ENCODE peak calls at places on chromosomes 16 and 17, in eight cellular contexts. One of them, this sample, is unnamed.

GRCh38 chr17:43861960-43862359 is 15.0 kb downstream of the CD300LG start:
- DNase-seq in fibroblast of lung: no peak
- DNase-seq in K562: no peak
- DNase-seq in PC-3: no peak
- DNase-seq in OCI-LY7: no peak
- DNase-seq in HCT116: no peak
- DNase-seq in IMR-90: no peak
- DNase-seq in mammary epithelial cell: no peak
- DNase-seq in this sample: no peak

GRCh38 chr17:73748521-73748920 is 104.3 kb upstream of the SDK2 start:
- DNase-seq in OCI-LY7: no peak
- DNase-seq in K562: no peak
- DNase-seq in fibroblast of lung: no peak
- DNase-seq in IMR-90: no peak
- DNase-seq in PC-3: no peak
- DNase-seq in HCT116: no peak
- DNase-seq in mammary epithelial cell: no peak
- DNase-seq in this sample: no peak

GRCh38 chr16:85284138-85284897 is 172.0 kb upstream of the CIBAR2 start:
- DNase-seq in mammary epithelial cell: no peak
- DNase-seq in fibroblast of lung: no peak
- DNase-seq in HCT116: no peak
- DNase-seq in PC-3: no peak
- DNase-seq in IMR-90: no peak
- DNase-seq in K562: no peak
- DNase-seq in OCI-LY7: no peak
- DNase-seq in this sample: no peak

GRCh38 chr17:19769946-19770652 is 22.0 kb upstream of the ALDH3A1 start:
- DNase-seq in HCT116: no peak
- DNase-seq in OCI-LY7: no peak
- DNase-seq in IMR-90: peak; percentile 70
- DNase-seq in PC-3: peak; percentile 70
- DNase-seq in K562: no peak
- DNase-seq in mammary epithelial cell: no peak
- DNase-seq in fibroblast of lung: peak; percentile 68
- DNase-seq in this sample: no peak

GRCh38 chr17:82338858-82339633 is 5.5 kb upstream of the SECTM1 start:
- DNase-seq in OCI-LY7: no peak
- DNase-seq in PC-3: peak; percentile 89
- DNase-seq in IMR-90: peak; percentile 71
- DNase-seq in K562: peak; percentile 89
- DNase-seq in mammary epithelial cell: peak; percentile 82
- DNase-seq in HCT116: peak; percentile 72
- DNase-seq in fibroblast of lung: peak; percentile 77
- DNase-seq in this sample: peak; percentile 58

GRCh38 chr17:83096401-83097220 is 17.2 kb downstream of the METRNL start:
- DNase-seq in HCT116: no peak
- DNase-seq in fibroblast of lung: no peak
- DNase-seq in K562: no peak
- DNase-seq in IMR-90: no peak
- DNase-seq in OCI-LY7: no peak
- DNase-seq in PC-3: peak; percentile 76
- DNase-seq in mammary epithelial cell: no peak
- DNase-seq in this sample: peak; percentile 73

GRCh38 chr16:66342294-66342900 is 24.1 kb upstream of the CDH5 start:
- DNase-seq in mammary epithelial cell: no peak
- DNase-seq in OCI-LY7: peak; percentile 35
- DNase-seq in K562: peak; percentile 51
- DNase-seq in PC-3: peak; percentile 30
- DNase-seq in fibroblast of lung: no peak
- DNase-seq in HCT116: no peak
- DNase-seq in IMR-90: no peak
- DNase-seq in this sample: no peak

GRCh38 chr16:58378401-58378800 is 13.9 kb upstream of the GINS3 start:
- DNase-seq in IMR-90: no peak
- DNase-seq in fibroblast of lung: peak; percentile 4
- DNase-seq in mammary epithelial cell: peak; percentile 43
- DNase-seq in HCT116: no peak
- DNase-seq in K562: no peak
- DNase-seq in OCI-LY7: no peak
- DNase-seq in PC-3: peak; percentile 10
- DNase-seq in this sample: no peak

GRCh38 chr16:48942996-48943395 is 333.0 kb upstream of the N4BP1 start:
- DNase-seq in PC-3: no peak
- DNase-seq in fibroblast of lung: no peak
- DNase-seq in OCI-LY7: no peak
- DNase-seq in mammary epithelial cell: no peak
- DNase-seq in HCT116: no peak
- DNase-seq in IMR-90: no peak
- DNase-seq in K562: no peak
- DNase-seq in this sample: no peak

GRCh38 chr17:30222741-30223175 is 12.7 kb downstream of the SLC6A4 start:
- DNase-seq in IMR-90: no peak
- DNase-seq in PC-3: no peak
- DNase-seq in HCT116: no peak
- DNase-seq in K562: no peak
- DNase-seq in fibroblast of lung: no peak
- DNase-seq in OCI-LY7: no peak
- DNase-seq in mammary epithelial cell: no peak
- DNase-seq in this sample: no peak

GRCh38 chr17:76071497-76072148 is 694 bp downstream of the SRP68 start:
- DNase-seq in HCT116: no peak
- DNase-seq in OCI-LY7: peak; percentile 48
- DNase-seq in mammary epithelial cell: no peak
- DNase-seq in PC-3: no peak
- DNase-seq in fibroblast of lung: no peak
- DNase-seq in K562: peak; percentile 33
- DNase-seq in IMR-90: no peak
- DNase-seq in this sample: no peak

GRCh38 chr17:61309857-61310256 is 89.8 kb upstream of the TBX2 start:
- DNase-seq in K562: no peak
- DNase-seq in PC-3: peak; percentile 54
- DNase-seq in fibroblast of lung: peak; percentile 92
- DNase-seq in mammary epithelial cell: peak; percentile 51
- DNase-seq in IMR-90: peak; percentile 92
- DNase-seq in OCI-LY7: no peak
- DNase-seq in HCT116: no peak
- DNase-seq in this sample: no peak

GRCh38 chr16:6672507-6672906 is 660.1 kb upstream of the RBFOX1 start:
- DNase-seq in fibroblast of lung: no peak
- DNase-seq in PC-3: no peak
- DNase-seq in K562: no peak
- DNase-seq in OCI-LY7: no peak
- DNase-seq in mammary epithelial cell: no peak
- DNase-seq in IMR-90: no peak
- DNase-seq in HCT116: no peak
- DNase-seq in this sample: no peak

GRCh38 chr16:26133401-26133800 is 441.6 kb downstream of the HS3ST4 start:
- DNase-seq in fibroblast of lung: no peak
- DNase-seq in HCT116: no peak
- DNase-seq in PC-3: no peak
- DNase-seq in mammary epithelial cell: no peak
- DNase-seq in K562: no peak
- DNase-seq in OCI-LY7: no peak
- DNase-seq in IMR-90: no peak
- DNase-seq in this sample: no peak

GRCh38 chr17:73511716-73512115 is 132.5 kb downstream of the SDK2 start:
- DNase-seq in K562: no peak
- DNase-seq in IMR-90: no peak
- DNase-seq in mammary epithelial cell: no peak
- DNase-seq in fibroblast of lung: no peak
- DNase-seq in PC-3: no peak
- DNase-seq in HCT116: no peak
- DNase-seq in OCI-LY7: no peak
- DNase-seq in this sample: no peak

GRCh38 chr17:63558441-63558840 is 8.2 kb downstream of the DCAF7 start:
- DNase-seq in OCI-LY7: no peak
- DNase-seq in K562: no peak
- DNase-seq in PC-3: no peak
- DNase-seq in mammary epithelial cell: no peak
- DNase-seq in HCT116: no peak
- DNase-seq in fibroblast of lung: no peak
- DNase-seq in IMR-90: no peak
- DNase-seq in this sample: no peak

GRCh38 chr16:49698931-49699715 is 156.8 kb downstream of the ZNF423 start:
- DNase-seq in OCI-LY7: no peak
- DNase-seq in K562: no peak
- DNase-seq in IMR-90: no peak
- DNase-seq in mammary epithelial cell: no peak
- DNase-seq in fibroblast of lung: peak; percentile 53
- DNase-seq in PC-3: no peak
- DNase-seq in HCT116: no peak
- DNase-seq in this sample: no peak

GRCh38 chr17:29066053-29066452 is 23.1 kb downstream of the PIPOX start:
- DNase-seq in HCT116: no peak
- DNase-seq in OCI-LY7: no peak
- DNase-seq in fibroblast of lung: no peak
- DNase-seq in mammary epithelial cell: no peak
- DNase-seq in PC-3: no peak
- DNase-seq in IMR-90: no peak
- DNase-seq in K562: no peak
- DNase-seq in this sample: no peak

GRCh38 chr17:12765544-12765943 is 23.8 kb upstream of the ARHGAP44 start:
- DNase-seq in K562: peak; percentile 15
- DNase-seq in IMR-90: peak; percentile 96
- DNase-seq in OCI-LY7: no peak
- DNase-seq in PC-3: peak; percentile 52
- DNase-seq in fibroblast of lung: peak; percentile 93
- DNase-seq in HCT116: no peak
- DNase-seq in mammary epithelial cell: peak; percentile 7
- DNase-seq in this sample: no peak

GRCh38 chr17:79616801-79617200 is 6.0 kb upstream of the RBFOX3 start:
- DNase-seq in PC-3: no peak
- DNase-seq in K562: no peak
- DNase-seq in IMR-90: no peak
- DNase-seq in fibroblast of lung: no peak
- DNase-seq in mammary epithelial cell: no peak
- DNase-seq in OCI-LY7: no peak
- DNase-seq in HCT116: no peak
- DNase-seq in this sample: no peak

GRCh38 chr17:37505333-37505732 is 15.6 kb downstream of the DUSP14 start:
- DNase-seq in K562: no peak
- DNase-seq in IMR-90: no peak
- DNase-seq in HCT116: no peak
- DNase-seq in PC-3: no peak
- DNase-seq in fibroblast of lung: no peak
- DNase-seq in mammary epithelial cell: no peak
- DNase-seq in OCI-LY7: no peak
- DNase-seq in this sample: no peak
- H4K20me1 ChIP-seq in K562: peaks cover 12% of the 10 kb centered on the region
- H4K20me1 ChIP-seq in IMR-90: peaks cover 97% of the 10 kb centered on the region
- H4K20me1 ChIP-seq in HCT116: no peaks in the 10 kb centered on the region
- H4K20me1 ChIP-seq in PC-3: peaks cover 5% of the 10 kb centered on the region
- H4K20me1 ChIP-seq in fibroblast of lung: peaks cover 4% of the 10 kb centered on the region
- H4K20me1 ChIP-seq in mammary epithelial cell: peaks cover 21% of the 10 kb centered on the region
- H4K20me1 ChIP-seq in OCI-LY7: no peaks in the 10 kb centered on the region
- H4K20me1 ChIP-seq in this sample: peaks cover 36% of the 10 kb centered on the region

DNA sequence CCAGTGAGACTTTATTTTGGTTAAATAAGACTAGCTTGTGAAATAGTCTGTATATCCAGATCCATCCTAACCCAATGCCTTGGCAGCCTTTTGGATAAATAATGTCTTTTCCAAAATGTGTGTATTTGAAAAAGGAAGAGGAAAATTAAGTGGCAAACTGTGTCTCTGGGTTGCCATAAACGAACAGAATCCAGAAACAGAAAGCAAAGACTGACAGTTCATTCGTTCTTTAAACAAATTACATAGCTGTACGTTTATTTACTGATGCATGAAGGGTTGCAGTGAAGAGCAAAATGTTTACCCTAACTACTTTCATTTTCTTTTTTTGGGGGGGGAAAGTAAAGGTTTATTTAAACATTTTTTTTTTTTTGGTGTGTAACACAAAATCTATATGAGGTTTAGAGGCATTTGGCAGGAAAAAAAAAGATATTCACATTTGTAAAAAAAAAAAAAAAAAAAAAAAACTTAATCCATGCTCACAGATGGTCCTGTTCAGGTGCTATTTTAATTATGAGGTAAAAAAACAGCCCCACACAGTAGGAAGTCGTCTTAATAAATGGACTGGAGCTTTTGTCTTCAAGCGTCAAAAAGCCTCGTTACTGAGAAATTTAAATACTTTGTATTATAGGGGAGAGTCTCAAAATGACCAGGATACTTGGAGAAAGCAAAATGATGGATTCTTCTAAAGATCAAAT is 245.9 kb downstream of the FTO start:
- DNase-seq in K562: no peak
- DNase-seq in mammary epithelial cell: no peak
- DNase-seq in fibroblast of lung: no peak
- DNase-seq in HCT116: no peak
- DNase-seq in IMR-90: no peak
- DNase-seq in PC-3: no peak
- DNase-seq in OCI-LY7: no peak
- DNase-seq in this sample: no peak
- TF ChIP-seq CTCF in K562: no peak
- TF ChIP-seq CTCF in mammary epithelial cell: no peak
- TF ChIP-seq CTCF in fibroblast of lung: no peak
- TF ChIP-seq CTCF in HCT116: no peak
- TF ChIP-seq CTCF in IMR-90: no peak
- TF ChIP-seq CTCF in PC-3: no peak
- TF ChIP-seq CTCF in OCI-LY7: no peak
- TF ChIP-seq CTCF in this sample: no peak

DNA sequence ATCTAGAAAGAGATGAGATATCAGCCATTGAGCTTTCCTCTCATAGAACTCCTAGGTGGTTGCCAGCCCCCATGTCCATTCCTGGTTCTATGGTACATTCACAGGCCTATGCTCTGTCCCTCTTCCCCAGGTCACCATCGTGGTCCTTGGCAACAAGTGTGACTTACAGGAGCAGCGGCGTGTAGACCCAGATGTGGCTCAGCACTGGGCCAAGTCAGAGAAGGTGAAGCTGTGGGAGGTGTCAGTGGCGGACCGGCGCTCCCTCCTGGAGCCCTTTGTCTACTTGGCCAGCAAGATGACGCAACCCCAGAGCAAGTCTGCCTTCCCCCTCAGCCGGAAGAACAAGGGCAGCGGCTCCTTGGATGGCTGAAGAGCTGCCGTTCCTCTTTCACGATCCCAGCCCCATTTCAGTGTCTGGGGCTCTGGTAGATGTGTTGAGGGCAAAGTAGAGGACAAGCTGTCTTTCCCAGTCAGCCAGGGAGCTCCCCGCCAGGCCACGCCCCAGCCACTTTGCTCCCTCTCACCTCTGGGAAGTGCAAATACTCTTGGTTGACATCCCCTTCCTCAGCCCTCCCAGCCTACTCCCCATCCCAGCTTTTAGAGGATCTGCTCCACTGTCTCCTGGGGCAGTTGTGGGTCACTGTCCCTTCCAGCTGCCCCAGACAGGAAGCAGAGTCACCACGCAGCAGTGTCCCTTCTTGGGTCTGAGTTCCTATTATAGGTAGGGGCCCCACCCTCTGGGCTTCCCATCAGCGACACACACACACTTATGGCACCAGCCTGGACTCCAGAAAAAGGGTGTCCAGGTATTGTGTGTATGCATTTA is 3.8 kb downstream of the NKIRAS2 start:
- DNase-seq in IMR-90: no peak
- DNase-seq in mammary epithelial cell: no peak
- DNase-seq in fibroblast of lung: no peak
- DNase-seq in OCI-LY7: no peak
- DNase-seq in PC-3: no peak
- DNase-seq in HCT116: no peak
- DNase-seq in K562: peak; percentile 86
- DNase-seq in this sample: peak; percentile 77
- H3K4me2 ChIP-seq in IMR-90: no peak overlapping the region
- H3K4me2 ChIP-seq in mammary epithelial cell: no peak overlapping the region
- H3K4me2 ChIP-seq in fibroblast of lung: no peak overlapping the region
- H3K4me2 ChIP-seq in OCI-LY7: no peak overlapping the region
- H3K4me2 ChIP-seq in PC-3: no peak overlapping the region
- H3K4me2 ChIP-seq in HCT116: peak overlapping the region; percentile 50
- H3K4me2 ChIP-seq in K562: peak overlapping the region; percentile 71
- H3K4me2 ChIP-seq in this sample: peak overlapping the region; percentile 67

GRCh38 chr16:23650674-23651073 is 9.4 kb downstream of the DCTN5 start:
- DNase-seq in PC-3: peak; percentile 35
- DNase-seq in mammary epithelial cell: no peak
- DNase-seq in K562: no peak
- DNase-seq in OCI-LY7: no peak
- DNase-seq in HCT116: no peak
- DNase-seq in fibroblast of lung: peak; percentile 56
- DNase-seq in IMR-90: peak; percentile 20
- DNase-seq in this sample: no peak
- H4K20me1 ChIP-seq in PC-3: no peaks in the 10 kb centered on the region
- H4K20me1 ChIP-seq in mammary epithelial cell: no peaks in the 10 kb centered on the region
- H4K20me1 ChIP-seq in K562: no peaks in the 10 kb centered on the region
- H4K20me1 ChIP-seq in OCI-LY7: no peaks in the 10 kb centered on the region
- H4K20me1 ChIP-seq in HCT116: no peaks in the 10 kb centered on the region
- H4K20me1 ChIP-seq in fibroblast of lung: no peaks in the 10 kb centered on the region
- H4K20me1 ChIP-seq in IMR-90: peaks cover 31% of the 10 kb centered on the region
- H4K20me1 ChIP-seq in this sample: peaks cover 61% of the 10 kb centered on the region

This sample was measured in PC-9.